ENCODE peak calls at places on chromosome 4, in four cellular contexts. R, D, B and N are unnamed samples.

GRCh38 chr4:26105372-26105771 is 191.4 kb downstream of the SMIM20 start:
- DNase-seq in R (no peak), D (no peak), B (no peak), N (no peak)

GRCh38 chr4:181637186-181638105 is 605.8 kb upstream of the TENM3 start:
- DNase-seq in R (no peak), D (no peak), B (no peak), N (no peak)

GRCh38 chr4:163137581-163137980 is 29.1 kb downstream of the NAF1 start:
- DNase-seq in R (no peak), D (no peak), B (no peak), N (no peak)

GRCh38 chr4:169385356-169385755 is 114.6 kb upstream of the SH3RF1 start:
- DNase-seq in R (no peak), D (no peak), B (no peak), N (no peak)

GRCh38 chr4:169351860-169352259 is 81.1 kb upstream of the SH3RF1 start:
- DNase-seq in R (no peak), D (no peak), B (no peak), N (no peak)

GRCh38 chr4:143626134-143626859 is 74.2 kb downstream of the FREM3 start:
- DNase-seq in R (no peak), D (no peak), B (no peak), N (no peak)

GRCh38 chr4:6071959-6072720 is 53.9 kb upstream of the C4orf50 start:
- DNase-seq in R (no peak), D (no peak), B (no peak), N (no peak)

GRCh38 chr4:139553751-139554670 is 2.0 kb downstream of the SETD7 start:
- DNase-seq in R (no peak), D (no peak), B (no peak), N (no peak)

GRCh38 chr4:528835-529234 is 29.8 kb downstream of the PIGG start:
- DNase-seq in R (no peak), D (no peak), B (no peak), N (no peak)

GRCh38 chr4:105520819-105521790 is 31.3 kb upstream of the ARHGEF38 start:
- DNase-seq in R (peak), D (peak), B (no peak), N (peak)

DNA sequence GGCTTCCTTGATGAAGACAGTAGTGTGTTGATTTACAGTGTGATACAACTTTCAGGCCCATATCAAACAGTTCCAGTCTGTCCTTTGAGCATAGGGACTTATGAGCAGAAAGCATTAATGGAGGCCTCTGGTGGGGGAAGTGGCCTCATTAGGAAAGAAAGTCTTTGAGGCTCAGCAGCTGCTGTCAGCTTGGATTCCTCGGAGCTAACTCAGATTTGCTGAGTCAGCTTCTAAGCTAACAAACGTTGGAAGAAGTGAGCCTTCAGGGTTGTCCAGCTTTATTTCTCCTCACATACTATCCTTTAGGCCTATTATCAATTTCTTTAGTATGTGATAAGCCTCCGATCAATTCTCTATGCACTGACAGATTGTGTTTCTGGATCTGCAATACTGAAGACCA is 15.9 kb upstream of the SFRP2 start:
- DNase-seq in R (no peak), D (no peak), B (no peak), N (no peak)
- TF ChIP-seq ATF2 in R (no peak), D (no peak), B (no peak), N (no peak)

GRCh38 chr4:85825937-85826678 is 351.2 kb downstream of the ARHGAP24 start:
- DNase-seq in R (peak), D (no peak), B (peak), N (peak)
- TF ChIP-seq ATF2 in R (no peak), D (no peak), B (no peak), N (no peak)

DNA sequence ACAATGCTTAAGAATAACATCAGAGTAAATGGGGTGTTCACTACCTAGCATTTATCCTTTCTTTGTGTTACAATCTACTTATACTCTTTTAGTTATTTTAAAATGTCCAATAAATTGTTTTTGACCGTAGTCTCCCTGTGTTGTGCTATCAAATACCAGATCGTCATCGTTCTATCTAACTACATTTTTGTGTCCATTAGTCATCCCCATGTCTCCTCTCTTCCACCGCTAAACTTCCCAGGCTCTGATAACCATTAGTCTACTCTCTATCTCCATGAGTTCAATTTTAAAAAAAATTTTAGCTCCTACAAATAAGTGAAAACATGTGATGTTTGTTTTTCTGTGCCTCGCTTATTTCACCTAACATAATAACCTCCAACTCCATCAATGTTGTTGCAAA is 381.9 kb downstream of the PRDM5 start:
- DNase-seq in R (no peak), D (no peak), B (no peak), N (no peak)
- TF ChIP-seq ATF2 in R (no peak), D (no peak), B (no peak), N (no peak)

GRCh38 chr4:43275779-43276178 is 383.3 kb downstream of the GRXCR1 start:
- DNase-seq in R (no peak), D (no peak), B (no peak), N (no peak)
- TF ChIP-seq ATF2 in R (no peak), D (no peak), B (no peak), N (no peak)

GRCh38 chr4:149409186-149410056 is 406.2 kb downstream of the IQCM start:
- DNase-seq in R (no peak), D (no peak), B (no peak), N (no peak)
- TF ChIP-seq ATF2 in R (no peak), D (no peak), B (no peak), N (no peak)

DNA sequence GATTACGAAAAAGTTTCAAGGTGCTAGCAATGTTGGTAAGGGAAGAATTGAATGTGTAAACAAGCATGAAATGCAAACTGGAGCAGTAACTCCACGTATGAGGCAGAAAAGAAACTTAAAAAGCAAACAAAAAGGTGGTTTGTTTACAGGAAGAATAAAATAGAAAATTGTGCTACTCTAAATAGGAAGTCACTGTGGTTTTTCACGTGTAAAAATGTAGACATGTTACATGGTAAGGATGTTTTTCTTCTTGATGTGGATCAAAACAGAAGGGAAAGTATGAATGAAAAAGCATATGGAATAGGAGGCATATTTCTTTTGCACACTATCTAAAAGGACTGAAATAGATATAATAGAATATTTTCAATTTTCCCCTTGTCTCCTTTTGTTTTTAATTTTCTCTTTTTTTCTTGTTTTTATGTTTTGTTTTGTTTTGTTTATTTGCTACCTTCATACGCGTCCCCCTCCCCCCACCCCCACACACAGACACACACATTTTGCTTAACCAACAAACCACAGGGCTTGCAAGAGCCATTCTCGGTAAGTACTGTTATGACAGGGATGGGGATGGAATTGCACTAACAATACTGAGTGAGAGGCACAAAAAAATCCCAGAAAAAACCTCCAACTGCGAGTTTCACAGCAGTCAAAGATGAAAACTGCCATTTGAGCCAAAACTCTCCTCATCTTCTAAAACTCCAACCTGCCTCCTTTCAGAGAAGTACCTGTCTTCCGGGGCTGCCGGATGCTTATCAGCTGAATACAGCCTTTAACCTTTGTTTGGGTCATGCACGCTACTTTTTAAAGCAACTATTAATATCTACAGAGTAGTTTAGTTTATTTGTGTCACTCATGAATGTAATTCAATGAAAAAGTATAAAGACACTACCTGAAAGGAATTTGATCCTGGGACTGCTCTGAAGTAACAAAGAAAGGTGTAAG is 135.8 kb downstream of the IL15 start:
- DNase-seq in R (no peak), D (no peak), B (no peak), N (no peak)
- TF ChIP-seq ATF2 in R (no peak), D (no peak), B (no peak), N (no peak)

DNA sequence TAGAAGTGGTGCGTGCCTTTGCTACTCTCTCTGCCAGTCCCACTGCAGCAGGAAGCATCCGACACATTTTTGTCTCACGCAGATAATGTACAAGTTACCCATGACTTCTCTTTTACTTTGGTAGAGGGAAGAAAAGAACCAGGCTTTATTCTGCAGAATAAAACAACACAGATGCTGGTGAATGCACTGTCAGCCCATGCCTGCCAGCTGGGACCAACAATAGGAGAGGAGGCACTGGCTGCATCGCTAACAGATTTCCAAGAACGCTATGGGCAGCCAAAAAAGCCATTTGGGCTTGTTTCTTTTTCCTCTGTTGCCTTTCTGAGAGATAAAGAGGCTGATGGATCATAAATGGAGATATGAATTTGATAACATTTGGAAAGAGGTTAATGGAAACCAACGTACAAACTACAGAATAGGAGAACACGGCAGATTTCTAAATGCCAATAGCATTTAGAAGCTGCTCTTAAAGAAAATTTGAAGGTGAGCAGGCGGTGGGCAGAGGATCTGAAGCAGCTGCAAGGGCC is 47.5 kb upstream of the IGFBP7 start:
- DNase-seq in R (no peak), D (no peak), B (no peak), N (no peak)
- TF ChIP-seq ATF2 in R (no peak), D (no peak), B (no peak), N (no peak)

GRCh38 chr4:1841201-1841885 is 14.6 kb downstream of the LETM1 start:
- DNase-seq in R (no peak), D (no peak), B (no peak), N (no peak)
- TF ChIP-seq ATF2 in R (no peak), D (no peak), B (no peak), N (no peak)